ENCODE peak calls at places on chromosome 18, in nine cellular contexts. E, N, R, B, X, Q, T, M and W are unnamed samples.

GRCh38 chr18:59308201-59309014 is 10.0 kb downstream of the CPLX4 start:
- DNase-seq in E (peak; percentile 91), N (peak; percentile 72), R (peak; percentile 76), B (peak; percentile 63), X (peak; percentile 75), Q (peak; percentile 72), T (peak; percentile 77), M (peak; percentile 59), W (peak; percentile 78)

GRCh38 chr18:35178260-35178659 is 62.6 kb upstream of the ZNF397 start:
- DNase-seq in E (no peak), N (no peak), R (no peak), B (no peak), X (no peak), Q (no peak), T (no peak), M (no peak), W (no peak)

GRCh38 chr18:6929370-6930102 is 188.1 kb downstream of the LAMA1 start:
- DNase-seq in E (no peak), N (no peak), R (no peak), B (no peak), X (no peak), Q (no peak), T (no peak), M (peak; percentile 77), W (no peak)

GRCh38 chr18:36284671-36285295 is 12.7 kb upstream of the FHOD3 start:
- DNase-seq in E (peak; percentile 78), N (peak; percentile 78), R (peak; percentile 39), B (peak; percentile 24), X (peak; percentile 78), Q (peak; percentile 62), T (no peak), M (no peak), W (no peak)

GRCh38 chr18:22346342-22346967 is 71.3 kb downstream of the CTAGE1 start:
- DNase-seq in E (no peak), N (no peak), R (no peak), B (no peak), X (no peak), Q (no peak), T (peak; percentile 63), M (no peak), W (peak; percentile 73)

GRCh38 chr18:59921384-59921891 is 21.6 kb downstream of the PMAIP1 start:
- DNase-seq in E (no peak), N (no peak), R (no peak), B (no peak), X (no peak), Q (no peak), T (no peak), M (no peak), W (no peak)

GRCh38 chr18:8998481-8999217 is 103.8 kb upstream of the NDUFV2 start:
- DNase-seq in E (peak; percentile 24), N (peak; percentile 81), R (no peak), B (peak; percentile 66), X (no peak), Q (no peak), T (no peak), M (no peak), W (no peak)

GRCh38 chr18:44537521-44537920 is 143.2 kb upstream of the SETBP1 start:
- DNase-seq in E (no peak), N (peak; percentile 84), R (no peak), B (no peak), X (no peak), Q (no peak), T (no peak), M (no peak), W (no peak)

GRCh38 chr18:13137041-13137938 is 81.3 kb upstream of the LDLRAD4 start:
- DNase-seq in E (peak; percentile 21), N (peak; percentile 25), R (peak; percentile 78), B (peak; percentile 68), X (no peak), Q (no peak), T (peak; percentile 36), M (peak; percentile 70), W (peak; percentile 56)